ENCODE peak calls at places on chromosome 6, in seven cellular contexts. A is fibroblast of lung, B is neural progenitor cell, G is GM23248, Z is mesendoderm, I is colonic mucosa, O is adipocyte. Y is an unnamed sample.

GRCh38 chr6:156418253-156418652 is 358.9 kb upstream of the ARID1B start:
- DNase-seq in A (no peak), B (no peak), G (no peak), Z (no peak), I (no peak), O (no peak), Y (no peak)

GRCh38 chr6:86942761-86943526 is 5.6 kb downstream of the HTR1E start:
- DNase-seq in A (no peak), B (peak; percentile 2), G (no peak), Z (no peak), I (no peak), O (no peak), Y (no peak)

GRCh38 chr6:123821112-123821511 is 17.4 kb downstream of the NKAIN2 start:
- DNase-seq in A (no peak), B (no peak), G (no peak), Z (no peak), I (no peak), O (no peak), Y (no peak)

GRCh38 chr6:121143476-121143875 is 190.8 kb downstream of the TBC1D32 start:
- DNase-seq in A (peak; percentile 35), B (no peak), G (peak; percentile 50), Z (no peak), I (no peak), O (no peak), Y (no peak)

GRCh38 chr6:3788408-3789017 is 37.0 kb upstream of the PXDC1 start:
- DNase-seq in A (peak; percentile 35), B (no peak), G (no peak), Z (no peak), I (no peak), O (no peak), Y (no peak)

GRCh38 chr6:142459267-142459666 is 157.5 kb downstream of the ADGRG6 start:
- DNase-seq in A (peak; percentile 76), B (no peak), G (peak; percentile 43), Z (no peak), I (no peak), O (peak; percentile 24), Y (no peak)

GRCh38 chr6:112910256-112910655 is 563.1 kb downstream of the RFPL4B start:
- DNase-seq in A (peak; percentile 75), B (no peak), G (peak; percentile 31), Z (no peak), I (no peak), O (peak; percentile 30), Y (no peak)

GRCh38 chr6:121436966-121437756 is 1.7 kb downstream of the GJA1 start:
- DNase-seq in A (peak; percentile 68), B (peak; percentile 70), G (peak; percentile 73), Z (peak; percentile 88), I (no peak), O (peak; percentile 72), Y (peak; percentile 75)

GRCh38 chr6:167666571-167667203 is 160.0 kb upstream of the AFDN start:
- DNase-seq in A (no peak), B (no peak), G (no peak), Z (no peak), I (no peak), O (no peak), Y (no peak)

GRCh38 chr6:85111481-85112001 is 338.3 kb upstream of the NT5E start:
- DNase-seq in A (peak; percentile 45), B (peak; percentile 17), G (peak; percentile 68), Z (peak; percentile 23), I (no peak), O (no peak), Y (no peak)

GRCh38 chr6:149210376-149210775 is 107.1 kb upstream of the TAB2 start:
- DNase-seq in A (peak; percentile 78), B (no peak), G (peak; percentile 73), Z (no peak), I (no peak), O (peak; percentile 53), Y (no peak)

GRCh38 chr6:156687875-156688549 is 89.2 kb upstream of the ARID1B start:
- DNase-seq in A (peak; percentile 49), B (peak; percentile 56), G (peak; percentile 62), Z (peak; percentile 84), I (peak; percentile 45), O (peak; percentile 33), Y (no peak)

GRCh38 chr6:123769431-123769830 is 34.2 kb upstream of the NKAIN2 start:
- DNase-seq in A (no peak), B (no peak), G (no peak), Z (no peak), I (no peak), O (no peak), Y (no peak)

GRCh38 chr6:142326539-142326938 is 24.7 kb downstream of the ADGRG6 start:
- DNase-seq in A (peak; percentile 48), B (no peak), G (no peak), Z (no peak), I (no peak), O (no peak), Y (no peak)

GRCh38 chr6:164751395-164751794 is 558.0 kb downstream of the C6orf118 start:
- DNase-seq in A (no peak), B (no peak), G (no peak), Z (no peak), I (no peak), O (no peak), Y (no peak)

GRCh38 chr6:149032318-149032598 is 285.3 kb upstream of the TAB2 start:
- DNase-seq in A (no peak), B (no peak), G (no peak), Z (no peak), I (no peak), O (no peak), Y (no peak)

GRCh38 chr6:169997930-169998218 is 246.5 kb downstream of the ERMARD start:
- DNase-seq in A (no peak), B (no peak), G (no peak), Z (peak; percentile 18), I (no peak), O (no peak), Y (peak; percentile 49)

GRCh38 chr6:10583509-10583908 is 62.4 kb downstream of the GCNT2 start:
- DNase-seq in A (no peak), B (peak; percentile 45), G (no peak), Z (peak; percentile 79), I (no peak), O (no peak), Y (no peak)

GRCh38 chr6:101847690-101848089 is 454.2 kb downstream of the GRIK2 start:
- DNase-seq in A (no peak), B (peak; percentile 5), G (no peak), Z (peak; percentile 70), I (no peak), O (no peak), Y (no peak)

GRCh38 chr6:89555751-89556150 is 82.8 kb downstream of the LYRM2 start:
- DNase-seq in A (no peak), B (no peak), G (no peak), Z (peak; percentile 49), I (no peak), O (no peak), Y (no peak)

GRCh38 chr6:132490478-132491204 is 22.3 kb downstream of the STX7 start:
- DNase-seq in A (no peak), B (no peak), G (peak; percentile 52), Z (no peak), I (no peak), O (no peak), Y (no peak)

GRCh38 chr6:123909989-123910388 is 106.3 kb downstream of the NKAIN2 start:
- DNase-seq in A (no peak), B (no peak), G (no peak), Z (no peak), I (no peak), O (no peak), Y (no peak)

GRCh38 chr6:169934699-169935347 is 183.4 kb downstream of the ERMARD start:
- DNase-seq in A (no peak), B (no peak), G (no peak), Z (no peak), I (no peak), O (no peak), Y (peak; percentile 60)

GRCh38 chr6:3471711-3472110 is 14.9 kb upstream of the SLC22A23 start:
- DNase-seq in A (peak; percentile 78), B (no peak), G (peak; percentile 90), Z (peak; percentile 82), I (no peak), O (no peak), Y (no peak)

GRCh38 chr6:158460602-158461092 is 99.2 kb upstream of the TMEM181 start:
- DNase-seq in A (peak; percentile 77), B (no peak), G (peak; percentile 80), Z (no peak), I (no peak), O (peak; percentile 65), Y (no peak)
- H3K9ac ChIP-seq in A (no peak overlapping the region), B (no peak overlapping the region), G (no peak overlapping the region), Z (no peak overlapping the region), I (no peak overlapping the region), O (no peak overlapping the region), Y (no peak overlapping the region)

GRCh38 chr6:162856885-162857284 is 129.1 kb downstream of the PACRG start:
- DNase-seq in A (peak; percentile 90), B (peak; percentile 88), G (peak; percentile 85), Z (peak; percentile 95), I (no peak), O (peak; percentile 90), Y (no peak)
- H3K4me3 ChIP-seq in A (no peak overlapping the region), B (peak overlapping the region; percentile 33), G (peak overlapping the region; percentile 65), Z (no peak overlapping the region), I (no peak overlapping the region), O (peak overlapping the region; percentile 73), Y (peak overlapping the region; percentile 65)

GRCh38 chr6:15476631-15477380 is 186.0 kb downstream of the DTNBP1 start:
- DNase-seq in A (peak; percentile 75), B (no peak), G (peak; percentile 25), Z (no peak), I (no peak), O (peak; percentile 25), Y (no peak)

GRCh38 chr6:15475872-15476271 is 187.0 kb downstream of the DTNBP1 start:
- DNase-seq in A (no peak), B (no peak), G (no peak), Z (no peak), I (no peak), O (no peak), Y (no peak)

GRCh38 chr6:15475261-15475660 is 187.6 kb downstream of the DTNBP1 start:
- DNase-seq in A (no peak), B (no peak), G (no peak), Z (no peak), I (no peak), O (no peak), Y (no peak)

GRCh38 chr6:15479761-15480160 is 183.1 kb downstream of the DTNBP1 start:
- DNase-seq in A (peak; percentile 65), B (no peak), G (peak; percentile 75), Z (no peak), I (no peak), O (peak; percentile 25), Y (no peak)

GRCh38 chr6:15477746-15478145 is 185.1 kb downstream of the DTNBP1 start:
- DNase-seq in A (peak; percentile 27), B (no peak), G (no peak), Z (no peak), I (no peak), O (no peak), Y (no peak)
- H3K4me1 ChIP-seq in A (peaks cover 22% of the 10 kb centered on the region), B (peaks cover 11% of the 10 kb centered on the region), G (peaks cover 45% of the 10 kb centered on the region), Z (peaks cover 3% of the 10 kb centered on the region), I (no peaks in the 10 kb centered on the region), O (peaks cover 31% of the 10 kb centered on the region), Y (peaks cover 14% of the 10 kb centered on the region)

DNA sequence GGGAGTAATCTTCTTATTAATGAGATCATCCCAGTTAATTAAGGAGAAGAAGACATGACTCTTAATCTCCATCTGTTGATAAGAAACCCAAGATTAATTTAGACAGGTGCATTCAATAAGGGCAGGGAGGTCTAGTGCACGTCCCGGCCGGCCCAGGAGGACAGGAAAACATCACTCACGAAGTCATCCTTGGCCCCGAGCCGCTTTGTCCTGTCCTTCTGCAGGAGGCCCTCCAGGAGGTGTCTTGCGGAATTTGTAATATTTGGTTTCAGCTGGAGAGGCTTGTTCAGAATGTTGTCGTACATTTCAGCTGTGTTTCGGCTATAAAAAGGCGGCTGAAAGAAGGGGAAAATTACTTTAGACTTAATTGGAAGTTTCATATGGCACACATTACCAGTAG is 118.4 kb upstream of the SLC2A12 start:
- DNase-seq in A (no peak), B (peak; percentile 10), G (peak; percentile 40), Z (no peak), I (no peak), O (no peak), Y (no peak)
- H3K9ac ChIP-seq in A (no peak overlapping the region), B (no peak overlapping the region), G (peak overlapping the region; percentile 99), Z (no peak overlapping the region), I (no peak overlapping the region), O (no peak overlapping the region), Y (peak overlapping the region; percentile 91)